ENCODE peak calls at places on chromosomes 4 and X, in seven cellular contexts. One of them, this sample, is unnamed.

GRCh38 chr4:4541040-4541631 is 712 bp downstream of the STX18 start:
- DNase-seq in BE2C: no peak
- DNase-seq in sigmoid colon: no peak
- DNase-seq in colonic mucosa: peak
- DNase-seq in ascending aorta: no peak
- DNase-seq in MM.1S: peak
- DNase-seq in heart right ventricle: no peak
- DNase-seq in this sample: no peak

GRCh38 chr4:152534541-152535231 is 1.2 kb downstream of the FBXW7 start:
- DNase-seq in BE2C: peak
- DNase-seq in sigmoid colon: no peak
- DNase-seq in colonic mucosa: peak
- DNase-seq in ascending aorta: no peak
- DNase-seq in MM.1S: peak
- DNase-seq in heart right ventricle: peak
- DNase-seq in this sample: peak

GRCh38 chrX:107571296-107571998 is 56.9 kb upstream of the PRPS1 start:
- DNase-seq in BE2C: no peak
- DNase-seq in sigmoid colon: no peak
- DNase-seq in colonic mucosa: no peak
- DNase-seq in ascending aorta: peak
- DNase-seq in MM.1S: no peak
- DNase-seq in heart right ventricle: no peak
- DNase-seq in this sample: no peak

GRCh38 chr4:102318526-102318925 is 26.8 kb downstream of the SLC39A8 start:
- DNase-seq in BE2C: no peak
- DNase-seq in sigmoid colon: no peak
- DNase-seq in colonic mucosa: peak
- DNase-seq in ascending aorta: no peak
- DNase-seq in MM.1S: no peak
- DNase-seq in heart right ventricle: no peak
- DNase-seq in this sample: no peak

GRCh38 chr4:128913228-128913627 is 103.7 kb downstream of the JADE1 start:
- DNase-seq in BE2C: no peak
- DNase-seq in sigmoid colon: no peak
- DNase-seq in colonic mucosa: no peak
- DNase-seq in ascending aorta: no peak
- DNase-seq in MM.1S: no peak
- DNase-seq in heart right ventricle: no peak
- DNase-seq in this sample: no peak

GRCh38 chrX:110915120-110915519 is 119.5 kb upstream of the CHRDL1 start:
- DNase-seq in BE2C: no peak
- DNase-seq in sigmoid colon: no peak
- DNase-seq in colonic mucosa: no peak
- DNase-seq in ascending aorta: no peak
- DNase-seq in MM.1S: no peak
- DNase-seq in heart right ventricle: no peak
- DNase-seq in this sample: no peak

GRCh38 chrX:150683536-150684146 is 9.6 kb upstream of the MTMR1 start:
- DNase-seq in BE2C: no peak
- DNase-seq in sigmoid colon: no peak
- DNase-seq in colonic mucosa: no peak
- DNase-seq in ascending aorta: no peak
- DNase-seq in MM.1S: peak
- DNase-seq in heart right ventricle: no peak
- DNase-seq in this sample: no peak

GRCh38 chrX:3950373-3950772 is 236.9 kb upstream of the PRKX start:
- DNase-seq in BE2C: no peak
- DNase-seq in sigmoid colon: no peak
- DNase-seq in colonic mucosa: no peak
- DNase-seq in ascending aorta: no peak
- DNase-seq in MM.1S: no peak
- DNase-seq in heart right ventricle: no peak
- DNase-seq in this sample: no peak

GRCh38 chrX:100980608-100981497 is 11.3 kb downstream of the ARL13A start:
- DNase-seq in BE2C: peak
- DNase-seq in sigmoid colon: no peak
- DNase-seq in colonic mucosa: no peak
- DNase-seq in ascending aorta: no peak
- DNase-seq in MM.1S: no peak
- DNase-seq in heart right ventricle: peak
- DNase-seq in this sample: no peak

GRCh38 chr4:177974461-177974860 is 532.2 kb upstream of the AGA start:
- DNase-seq in BE2C: no peak
- DNase-seq in sigmoid colon: no peak
- DNase-seq in colonic mucosa: no peak
- DNase-seq in ascending aorta: no peak
- DNase-seq in MM.1S: no peak
- DNase-seq in heart right ventricle: no peak
- DNase-seq in this sample: no peak

GRCh38 chr4:5033266-5033945 is 14.1 kb upstream of the CYTL1 start:
- DNase-seq in BE2C: no peak
- DNase-seq in sigmoid colon: no peak
- DNase-seq in colonic mucosa: no peak
- DNase-seq in ascending aorta: no peak
- DNase-seq in MM.1S: no peak
- DNase-seq in heart right ventricle: peak
- DNase-seq in this sample: no peak

GRCh38 chr4:52713456-52713937 is 37.7 kb downstream of the ERVMER34-1 start:
- DNase-seq in BE2C: peak
- DNase-seq in sigmoid colon: no peak
- DNase-seq in colonic mucosa: no peak
- DNase-seq in ascending aorta: no peak
- DNase-seq in MM.1S: peak
- DNase-seq in heart right ventricle: no peak
- DNase-seq in this sample: no peak

GRCh38 chrX:53128097-53128749 is 34.3 kb downstream of the KANTR start:
- DNase-seq in BE2C: no peak
- DNase-seq in sigmoid colon: no peak
- DNase-seq in colonic mucosa: no peak
- DNase-seq in ascending aorta: no peak
- DNase-seq in MM.1S: no peak
- DNase-seq in heart right ventricle: no peak
- DNase-seq in this sample: no peak

GRCh38 chr4:184660978-184661377 is 11.4 kb downstream of the PRIMPOL start:
- DNase-seq in BE2C: no peak
- DNase-seq in sigmoid colon: no peak
- DNase-seq in colonic mucosa: no peak
- DNase-seq in ascending aorta: no peak
- DNase-seq in MM.1S: no peak
- DNase-seq in heart right ventricle: no peak
- DNase-seq in this sample: no peak

GRCh38 chr4:77697860-77698599 is 92.4 kb downstream of the CXCL13 start:
- DNase-seq in BE2C: peak
- DNase-seq in sigmoid colon: no peak
- DNase-seq in colonic mucosa: peak
- DNase-seq in ascending aorta: no peak
- DNase-seq in MM.1S: no peak
- DNase-seq in heart right ventricle: no peak
- DNase-seq in this sample: peak

GRCh38 chrX:69991685-69992084 is 58.1 kb downstream of the AWAT2 start:
- DNase-seq in BE2C: no peak
- DNase-seq in sigmoid colon: no peak
- DNase-seq in colonic mucosa: no peak
- DNase-seq in ascending aorta: no peak
- DNase-seq in MM.1S: no peak
- DNase-seq in heart right ventricle: no peak
- DNase-seq in this sample: no peak

GRCh38 chr4:124459922-124460301 is 252.6 kb downstream of the ANKRD50 start:
- DNase-seq in BE2C: no peak
- DNase-seq in sigmoid colon: no peak
- DNase-seq in colonic mucosa: no peak
- DNase-seq in ascending aorta: no peak
- DNase-seq in MM.1S: no peak
- DNase-seq in heart right ventricle: no peak
- DNase-seq in this sample: no peak

GRCh38 chr4:138118270-138118669 is 123.9 kb downstream of the SLC7A11 start:
- DNase-seq in BE2C: no peak
- DNase-seq in sigmoid colon: no peak
- DNase-seq in colonic mucosa: no peak
- DNase-seq in ascending aorta: no peak
- DNase-seq in MM.1S: no peak
- DNase-seq in heart right ventricle: no peak
- DNase-seq in this sample: no peak

GRCh38 chrX:102599950-102600579 is 750 bp downstream of the ARMCX5 start:
- DNase-seq in BE2C: no peak
- DNase-seq in sigmoid colon: no peak
- DNase-seq in colonic mucosa: no peak
- DNase-seq in ascending aorta: no peak
- DNase-seq in MM.1S: no peak
- DNase-seq in heart right ventricle: no peak
- DNase-seq in this sample: no peak

DNA sequence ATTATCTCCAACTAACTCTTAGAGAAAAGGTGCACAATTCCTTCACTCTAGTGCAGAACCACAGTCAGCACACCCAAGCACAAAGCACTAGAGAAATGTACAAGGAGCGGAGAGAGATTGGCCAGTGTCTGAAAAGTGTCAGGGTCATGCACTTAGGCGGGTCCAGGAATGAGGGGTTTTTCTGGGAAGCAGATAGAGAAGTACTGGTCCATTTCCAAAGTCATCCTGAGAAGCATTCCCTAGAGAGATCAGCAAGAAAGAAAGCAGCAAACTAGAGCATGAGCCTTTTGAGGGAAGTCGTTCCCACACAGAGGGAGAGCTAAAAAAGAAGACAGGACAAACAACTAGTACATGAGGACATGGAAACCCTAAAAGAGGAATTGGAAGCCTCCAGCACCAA is 168.1 kb upstream of the MAP3K15 start:
- DNase-seq in BE2C: no peak
- DNase-seq in sigmoid colon: no peak
- DNase-seq in colonic mucosa: no peak
- DNase-seq in ascending aorta: no peak
- DNase-seq in MM.1S: no peak
- DNase-seq in heart right ventricle: no peak
- DNase-seq in this sample: no peak
- H3K4me3 ChIP-seq in BE2C: no peak
- H3K4me3 ChIP-seq in sigmoid colon: no peak
- H3K4me3 ChIP-seq in colonic mucosa: no peak
- H3K4me3 ChIP-seq in ascending aorta: no peak
- H3K4me3 ChIP-seq in MM.1S: no peak
- H3K4me3 ChIP-seq in heart right ventricle: no peak
- H3K4me3 ChIP-seq in this sample: no peak

GRCh38 chr4:34766935-34767859 is 1477.1 kb downstream of the ARAP2 start:
- DNase-seq in BE2C: no peak
- DNase-seq in sigmoid colon: no peak
- DNase-seq in colonic mucosa: no peak
- DNase-seq in ascending aorta: no peak
- DNase-seq in MM.1S: no peak
- DNase-seq in heart right ventricle: no peak
- DNase-seq in this sample: no peak
- TF ChIP-seq CTCF in BE2C: no peak
- TF ChIP-seq CTCF in sigmoid colon: no peak
- TF ChIP-seq CTCF in colonic mucosa: no peak
- TF ChIP-seq CTCF in ascending aorta: no peak
- TF ChIP-seq CTCF in MM.1S: no peak
- TF ChIP-seq CTCF in heart right ventricle: no peak
- TF ChIP-seq CTCF in this sample: no peak

DNA sequence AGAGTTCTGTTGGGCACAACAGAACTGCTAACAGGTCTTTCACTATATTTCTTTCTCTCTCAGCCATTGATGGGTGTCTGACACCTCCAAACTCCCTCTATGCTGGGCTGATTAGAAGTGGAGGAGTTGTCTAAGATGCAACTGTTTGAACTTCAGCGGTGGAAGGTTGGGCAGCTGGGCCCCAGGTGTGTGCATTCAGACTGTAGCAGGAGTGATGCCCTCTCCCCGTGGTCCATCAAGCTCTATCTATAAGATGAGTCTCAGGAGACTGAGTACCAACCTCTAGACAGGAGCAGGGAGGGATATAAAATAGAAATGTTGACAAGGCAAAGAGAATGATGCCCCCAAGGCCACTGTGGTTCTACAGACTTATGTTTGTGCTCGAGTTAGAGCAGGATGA is 28.1 kb upstream of the CHRNA9 start:
- DNase-seq in BE2C: no peak
- DNase-seq in sigmoid colon: peak
- DNase-seq in colonic mucosa: no peak
- DNase-seq in ascending aorta: no peak
- DNase-seq in MM.1S: peak
- DNase-seq in heart right ventricle: no peak
- DNase-seq in this sample: no peak
- H3K4me3 ChIP-seq in BE2C: no peak
- H3K4me3 ChIP-seq in sigmoid colon: no peak
- H3K4me3 ChIP-seq in colonic mucosa: no peak
- H3K4me3 ChIP-seq in ascending aorta: no peak
- H3K4me3 ChIP-seq in MM.1S: peak
- H3K4me3 ChIP-seq in heart right ventricle: no peak
- H3K4me3 ChIP-seq in this sample: no peak

GRCh38 chr4:7926822-7927221 is 12.8 kb downstream of the AFAP1 start:
- DNase-seq in BE2C: no peak
- DNase-seq in sigmoid colon: peak
- DNase-seq in colonic mucosa: no peak
- DNase-seq in ascending aorta: no peak
- DNase-seq in MM.1S: no peak
- DNase-seq in heart right ventricle: no peak
- DNase-seq in this sample: no peak

GRCh38 chr4:7932333-7932732 is 7.3 kb downstream of the AFAP1 start:
- DNase-seq in BE2C: no peak
- DNase-seq in sigmoid colon: no peak
- DNase-seq in colonic mucosa: no peak
- DNase-seq in ascending aorta: no peak
- DNase-seq in MM.1S: no peak
- DNase-seq in heart right ventricle: no peak
- DNase-seq in this sample: no peak

GRCh38 chr4:7924570-7924969 is 15.1 kb downstream of the AFAP1 start:
- DNase-seq in BE2C: no peak
- DNase-seq in sigmoid colon: peak
- DNase-seq in colonic mucosa: no peak
- DNase-seq in ascending aorta: no peak
- DNase-seq in MM.1S: no peak
- DNase-seq in heart right ventricle: no peak
- DNase-seq in this sample: no peak

GRCh38 chr4:7929530-7929951 is 10.1 kb downstream of the AFAP1 start:
- DNase-seq in BE2C: no peak
- DNase-seq in sigmoid colon: peak
- DNase-seq in colonic mucosa: peak
- DNase-seq in ascending aorta: no peak
- DNase-seq in MM.1S: no peak
- DNase-seq in heart right ventricle: no peak
- DNase-seq in this sample: no peak

DNA sequence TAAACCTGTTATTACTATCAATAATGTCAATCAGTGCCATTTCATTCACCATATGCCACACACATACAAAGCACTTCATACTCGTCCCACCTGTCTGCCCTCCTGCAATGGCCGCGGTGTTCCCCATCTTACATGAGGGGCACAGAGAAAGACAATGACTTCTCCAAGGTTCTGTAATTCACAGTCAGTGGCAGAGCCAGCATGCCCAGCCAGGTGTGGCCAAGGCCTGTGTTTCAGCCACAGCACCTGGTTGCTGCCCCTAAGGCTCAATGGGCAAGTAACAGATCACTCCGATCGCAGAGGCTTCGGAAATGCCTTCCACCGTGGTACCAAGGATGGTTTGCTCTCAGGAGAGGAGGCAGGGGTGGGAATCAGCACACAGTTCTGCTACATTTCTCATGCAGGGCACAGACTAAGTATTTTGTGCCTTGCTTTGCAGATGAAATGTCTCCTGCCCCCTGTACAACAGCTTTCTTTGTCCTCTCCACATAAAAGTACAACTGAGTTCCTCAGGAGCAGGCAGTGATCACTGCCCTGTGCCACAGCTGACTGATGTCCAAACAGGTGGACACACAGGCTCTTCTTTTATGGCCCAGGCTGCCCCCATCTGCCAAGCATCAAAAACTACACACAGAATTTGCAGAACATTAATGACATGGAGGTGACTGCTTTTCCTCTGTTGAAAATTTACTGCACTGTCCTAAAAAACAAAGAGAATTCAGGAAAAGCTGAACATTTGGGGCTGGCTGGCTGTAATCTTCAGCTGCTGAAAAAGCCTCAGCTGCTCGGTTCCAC is 10.8 kb downstream of the AFAP1 start:
- DNase-seq in BE2C: peak
- DNase-seq in sigmoid colon: peak
- DNase-seq in colonic mucosa: no peak
- DNase-seq in ascending aorta: no peak
- DNase-seq in MM.1S: no peak
- DNase-seq in heart right ventricle: no peak
- DNase-seq in this sample: peak
- TF ChIP-seq CTCF in BE2C: peak
- TF ChIP-seq CTCF in sigmoid colon: peak
- TF ChIP-seq CTCF in colonic mucosa: no peak
- TF ChIP-seq CTCF in ascending aorta: no peak
- TF ChIP-seq CTCF in MM.1S: no peak
- TF ChIP-seq CTCF in heart right ventricle: no peak
- TF ChIP-seq CTCF in this sample: no peak

This sample was measured in Peyer's patch.